ENCODE peak calls at places on chromosomes 6 and 20, in five cellular contexts. W, X, M, R and Q are unnamed samples.

GRCh38 chr6:10951675-10952282 is 64.9 kb downstream of the SYCP2L start:
- DNase-seq in W (peak; percentile 47), X (peak; percentile 68), M (peak; percentile 27), R (peak; percentile 62), Q (no peak)

GRCh38 chr6:6293317-6293716 is 27.1 kb downstream of the F13A1 start:
- DNase-seq in W (no peak), X (no peak), M (no peak), R (no peak), Q (no peak)

GRCh38 chr20:9375221-9375681 is 139.1 kb upstream of the LAMP5 start:
- DNase-seq in W (peak; percentile 4), X (peak; percentile 48), M (no peak), R (no peak), Q (no peak)

GRCh38 chr6:37618916-37619605 is 78.6 kb downstream of the MDGA1 start:
- DNase-seq in W (peak; percentile 39), X (no peak), M (no peak), R (no peak), Q (no peak)

GRCh38 chr20:58650181-58650775 is 805 bp upstream of the STX16 start:
- DNase-seq in W (peak; percentile 55), X (no peak), M (no peak), R (no peak), Q (no peak)

GRCh38 chr20:57394087-57395082 is 3.2 kb downstream of the RBM38 start:
- DNase-seq in W (no peak), X (no peak), M (no peak), R (no peak), Q (no peak)

GRCh38 chr6:70282906-70283461 is 19.9 kb downstream of the COL9A1 start:
- DNase-seq in W (peak; percentile 80), X (no peak), M (no peak), R (no peak), Q (no peak)

GRCh38 chr6:1787109-1787466 is 177.4 kb downstream of the FOXC1 start:
- DNase-seq in W (no peak), X (no peak), M (no peak), R (no peak), Q (no peak)

GRCh38 chr20:51540585-51540984 is 1.9 kb downstream of the NFATC2 start:
- DNase-seq in W (no peak), X (no peak), M (no peak), R (no peak), Q (no peak)

GRCh38 chr6:39365281-39366074 is 43.0 kb upstream of the KCNK16 start:
- DNase-seq in W (no peak), X (peak; percentile 63), M (no peak), R (peak; percentile 56), Q (no peak)

GRCh38 chr6:64100702-64101101 is 465.1 kb downstream of the PHF3 start:
- DNase-seq in W (no peak), X (no peak), M (no peak), R (no peak), Q (no peak)

GRCh38 chr20:62367136-62367482 is at the start of gene LAMA5:
- DNase-seq in W (peak; percentile 93), X (no peak), M (no peak), R (no peak), Q (peak; percentile 97)

GRCh38 chr6:114096553-114097172 is 125.7 kb upstream of the HDAC2 start:
- DNase-seq in W (peak; percentile 76), X (peak; percentile 51), M (no peak), R (peak; percentile 34), Q (peak; percentile 20)

GRCh38 chr20:23049933-23050838 is 714 bp upstream of the THBD start:
- DNase-seq in W (peak; percentile 47), X (peak; percentile 24), M (no peak), R (no peak), Q (no peak)

GRCh38 chr6:13216236-13216933 is 112.0 kb downstream of the TBC1D7 start:
- DNase-seq in W (no peak), X (no peak), M (no peak), R (no peak), Q (no peak)

GRCh38 chr6:41427642-41428401 is 92.4 kb downstream of the NCR2 start:
- DNase-seq in W (peak; percentile 67), X (no peak), M (no peak), R (no peak), Q (peak; percentile 76)

GRCh38 chr6:46898011-46898410 is 23.7 kb downstream of the ADGRF5 start:
- DNase-seq in W (no peak), X (no peak), M (no peak), R (peak; percentile 16), Q (no peak)

GRCh38 chr20:1326031-1326930 is 2.7 kb downstream of the SDCBP2 start:
- DNase-seq in W (no peak), X (no peak), M (no peak), R (peak; percentile 51), Q (no peak)

DNA sequence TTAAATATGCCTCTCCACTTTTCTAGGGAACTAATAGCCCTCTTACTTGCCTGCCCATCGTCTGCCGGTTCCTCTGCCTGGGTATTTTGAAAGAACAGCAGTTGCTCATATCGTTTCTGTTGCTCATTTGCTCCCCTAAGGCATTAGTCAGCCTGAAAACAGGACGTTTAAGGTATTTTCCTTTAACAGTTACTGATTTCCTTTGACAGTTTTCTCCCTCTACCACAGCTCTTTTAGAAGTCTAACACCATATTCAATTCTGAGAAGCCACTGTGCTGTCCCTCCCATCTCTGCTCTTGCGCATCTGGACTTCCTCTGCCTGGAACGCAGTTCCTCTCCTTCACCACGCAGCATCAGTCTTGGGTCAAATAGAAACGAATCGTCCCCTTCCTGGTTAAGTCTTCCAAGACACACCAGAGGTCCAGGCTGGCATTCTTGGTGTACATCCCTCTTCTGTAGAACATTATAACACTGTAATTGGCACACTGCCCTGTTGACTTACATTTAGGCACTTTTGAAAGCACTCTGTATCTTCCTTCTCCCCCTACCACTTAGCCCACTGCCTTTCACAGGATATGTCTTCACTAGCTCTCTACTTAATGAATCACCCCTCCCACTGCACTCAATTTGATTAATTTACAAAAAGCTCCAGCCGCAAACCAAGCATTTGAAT is 141.0 kb upstream of the CARMIL1 start:
- DNase-seq in W (no peak), X (peak; percentile 50), M (no peak), R (peak; percentile 86), Q (no peak)
- TF ChIP-seq CTCF in W (no peak), X (peak; percentile 13), M (peak; percentile 46), R (peak; percentile 57), Q (no peak)

GRCh38 chr20:41358230-41358629 is 8.4 kb downstream of the EMILIN3 start:
- DNase-seq in W (no peak), X (no peak), M (no peak), R (no peak), Q (no peak)
- TF ChIP-seq CTCF in W (no peak), X (no peak), M (no peak), R (no peak), Q (no peak)

DNA sequence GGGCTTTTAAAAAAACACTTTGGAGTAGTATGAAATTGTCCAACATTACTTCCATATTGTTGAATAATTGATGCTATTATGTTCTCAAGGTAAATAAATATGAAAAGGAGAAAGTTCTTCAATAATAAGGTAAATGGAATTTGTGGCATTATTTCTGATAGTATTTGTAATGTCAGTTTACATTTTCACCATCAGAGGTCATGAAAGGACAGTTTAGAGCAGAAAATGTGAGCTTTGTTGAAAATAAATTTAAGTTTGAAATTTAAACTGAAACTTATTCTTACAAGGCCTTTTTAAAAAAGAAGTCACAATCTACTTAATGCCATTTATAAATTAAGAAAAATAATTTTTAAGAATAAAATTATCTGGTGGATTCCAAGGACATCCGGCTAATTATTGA is 15.8 kb upstream of the CEP162 start:
- DNase-seq in W (no peak), X (no peak), M (no peak), R (peak; percentile 18), Q (no peak)
- TF ChIP-seq CTCF in W (no peak), X (no peak), M (peak; percentile 20), R (peak; percentile 55), Q (no peak)

GRCh38 chr20:35562541-35563110 is 20.7 kb downstream of the ERGIC3 start:
- DNase-seq in W (no peak), X (no peak), M (no peak), R (no peak), Q (no peak)

GRCh38 chr20:35560541-35560940 is 18.7 kb downstream of the ERGIC3 start:
- DNase-seq in W (no peak), X (no peak), M (no peak), R (no peak), Q (no peak)

GRCh38 chr20:35560105-35560511 is 18.2 kb downstream of the ERGIC3 start:
- DNase-seq in W (no peak), X (no peak), M (no peak), R (no peak), Q (peak; percentile 39)

GRCh38 chr20:35561671-35562070 is 19.8 kb downstream of the ERGIC3 start:
- DNase-seq in W (no peak), X (no peak), M (no peak), R (no peak), Q (peak; percentile 59)

DNA sequence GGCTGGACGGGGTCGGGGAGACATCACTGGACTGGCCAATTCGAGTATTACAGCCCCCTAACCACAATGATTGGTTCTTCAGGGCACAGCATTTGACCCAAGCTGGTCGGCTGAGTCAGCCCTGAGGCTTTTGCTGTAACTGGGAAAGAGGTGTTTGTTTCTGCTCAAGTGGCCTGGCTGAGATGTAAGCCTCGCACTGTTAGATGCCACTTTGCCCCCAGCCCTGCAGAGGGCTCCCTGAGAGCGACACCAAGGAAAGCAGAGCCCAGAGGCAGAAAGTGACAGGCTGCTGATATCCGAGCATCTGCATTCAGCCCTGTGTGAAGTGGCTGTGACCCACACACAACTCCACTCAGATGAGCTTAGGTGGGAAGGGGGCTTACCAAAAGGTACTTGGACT is 19.4 kb downstream of the ERGIC3 start:
- DNase-seq in W (peak; percentile 77), X (peak; percentile 49), M (peak; percentile 1), R (peak; percentile 48), Q (peak; percentile 75)
- TF ChIP-seq CTCF in W (peak; percentile 57), X (peak; percentile 39), M (peak; percentile 38), R (peak; percentile 43), Q (peak; percentile 51)